ENCODE peak calls at places on chromosomes 12 and 14, in six cellular contexts. W is IMR-90, O is tibial nerve, P is ovary, G is stomach, X is A549. S is an unnamed sample.

GRCh38 chr14:105382343-105383082 is 15.8 kb upstream of the TEX22 start:
- DNase-seq in O (no peak), X (no peak), W (no peak), G (no peak), P (no peak), S (no peak)

GRCh38 chr12:64943686-64944085 is 119.2 kb downstream of the TBC1D30 start:
- DNase-seq in W (no peak), O (no peak), X (no peak), G (no peak), P (no peak), S (no peak)

GRCh38 chr14:39228509-39229221 is 5.0 kb upstream of the MIA2 start:
- DNase-seq in X (no peak), O (no peak), W (no peak), P (no peak), G (no peak), S (no peak)

GRCh38 chr14:104604461-104605449 is at the start of gene TMEM179:
- DNase-seq in G (no peak), X (no peak), W (peak), O (no peak), P (peak), S (peak)

GRCh38 chr12:9364224-9365176 is 156.3 kb upstream of the PZP start:
- DNase-seq in O (no peak), P (no peak), G (no peak), W (peak), X (no peak), S (no peak)

GRCh38 chr12:41264281-41264680 is 76.2 kb downstream of the PDZRN4 start:
- DNase-seq in P (no peak), O (no peak), X (no peak), W (no peak), G (no peak), S (no peak)

GRCh38 chr14:71166434-71166833 is 259.2 kb downstream of the PCNX1 start:
- DNase-seq in P (no peak), O (peak), W (peak), X (peak), G (no peak), S (peak)

GRCh38 chr12:123900898-123901376 is 71.7 kb downstream of the CCDC92 start:
- DNase-seq in X (no peak), P (no peak), O (no peak), W (peak), G (no peak), S (no peak)

GRCh38 chr12:38515912-38516311 is 199.3 kb downstream of the ALG10B start:
- DNase-seq in W (no peak), O (no peak), P (no peak), X (no peak), G (no peak), S (no peak)

GRCh38 chr14:99252443-99252939 is 19.5 kb downstream of the BCL11B start:
- DNase-seq in O (no peak), W (no peak), G (no peak), P (no peak), X (no peak), S (no peak)

GRCh38 chr12:116609715-116610114 is 50.5 kb downstream of the MAP1LC3B2 start:
- DNase-seq in O (no peak), X (no peak), P (no peak), G (no peak), W (no peak), S (no peak)

GRCh38 chr14:101705733-101706508 is 55.6 kb upstream of the PPP2R5C start:
- DNase-seq in P (no peak), W (no peak), G (peak), X (no peak), O (peak), S (peak)

GRCh38 chr12:56713345-56713744 is 11.8 kb downstream of the NACA start:
- DNase-seq in X (no peak), P (no peak), O (no peak), G (no peak), W (no peak), S (no peak)

GRCh38 chr14:53979747-53980642 is 23.4 kb upstream of the BMP4 start:
- DNase-seq in W (peak), P (peak), O (peak), X (no peak), G (no peak), S (peak)

GRCh38 chr12:111405856-111406473 is at the start of gene SH2B3:
- DNase-seq in P (peak), X (peak), O (no peak), G (no peak), W (peak), S (no peak)
- TF ChIP-seq POLR2A in P (peak), X (no peak), O (peak), G (no peak), W (peak), S (peak)

DNA sequence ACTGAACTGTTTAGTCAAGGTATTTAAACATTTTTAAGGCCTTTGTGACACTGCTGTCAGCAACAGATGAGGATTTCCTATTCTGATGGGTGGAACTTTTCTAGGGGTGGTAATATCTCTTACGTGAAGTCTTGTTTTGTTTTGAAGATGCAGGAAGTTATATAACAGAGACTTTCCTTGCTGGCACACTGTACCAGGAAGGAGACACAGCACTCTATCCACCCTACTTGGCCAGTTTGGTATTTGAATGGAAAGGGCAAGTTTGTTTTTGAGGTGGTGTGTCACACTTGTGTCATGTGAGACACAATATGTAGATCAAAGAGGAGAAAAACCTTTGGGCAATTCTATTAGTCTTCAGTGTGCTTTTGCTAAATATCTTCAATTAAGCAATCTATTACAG is 51.6 kb upstream of the SRP54 start:
- DNase-seq in G (no peak), X (no peak), W (peak), P (no peak), O (no peak), S (no peak)
- H3K4me3 ChIP-seq in G (no peak), X (no peak), W (no peak), P (no peak), O (no peak), S (no peak)

GRCh38 chr12:68934392-68934791 is 1.4 kb upstream of the CPM start:
- DNase-seq in O (no peak), P (no peak), G (no peak), X (no peak), W (no peak), S (no peak)

GRCh38 chr12:68933564-68933893 is 558 bp upstream of the CPM start:
- DNase-seq in O (no peak), X (no peak), G (peak), W (no peak), P (no peak), S (no peak)

GRCh38 chr12:68930178-68930577 is 2.8 kb downstream of the CPM start:
- DNase-seq in O (no peak), X (no peak), P (no peak), W (no peak), G (no peak), S (no peak)

GRCh38 chr12:68932123-68932700 is 759 bp downstream of the CPM start:
- DNase-seq in G (no peak), P (no peak), X (peak), O (no peak), W (no peak), S (peak)

GRCh38 chr12:68932701-68933563 is at the start of gene CPM:
- DNase-seq in G (peak), O (no peak), X (peak), W (peak), P (peak), S (peak)
- H3K27ac ChIP-seq in G (peak), O (peak), X (peak), W (no peak), P (peak), S (peak)

DNA sequence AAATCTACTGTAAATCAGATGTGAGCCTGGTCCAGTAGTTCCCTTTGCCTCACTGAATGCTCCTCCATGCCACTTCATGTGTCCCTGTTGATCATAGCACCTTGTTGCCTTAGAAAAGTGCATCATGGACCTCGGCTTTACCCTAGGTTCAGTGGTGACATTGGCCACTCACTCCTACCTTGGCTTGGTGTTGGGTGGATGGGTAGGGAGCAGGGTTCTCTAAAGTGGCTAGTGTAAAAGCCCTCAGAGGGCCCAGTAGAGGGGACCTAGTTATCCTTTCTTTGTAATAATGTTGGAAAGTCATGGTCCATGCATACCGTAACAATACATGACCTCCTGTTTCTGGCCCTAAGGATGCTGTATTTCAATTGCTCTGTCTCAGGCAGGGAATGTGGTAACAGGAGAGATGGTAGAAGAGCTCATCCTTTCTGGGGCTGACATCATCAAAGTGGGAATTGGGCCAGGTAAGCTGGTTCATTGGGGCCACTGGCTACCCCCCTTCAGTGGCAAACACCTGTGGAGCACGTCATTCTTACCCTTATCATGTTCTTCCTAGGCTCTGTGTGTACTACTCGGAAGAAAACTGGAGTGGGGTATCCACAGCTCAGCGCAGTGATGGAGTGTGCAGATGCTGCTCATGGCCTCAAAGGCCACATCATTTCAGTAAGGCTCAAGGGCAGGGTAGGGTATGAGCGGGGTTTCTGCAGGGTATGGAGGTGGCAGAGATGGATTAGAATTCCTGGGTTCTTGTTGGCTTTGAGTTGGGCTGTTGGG is 4.1 kb downstream of the GMPR2 start:
- DNase-seq in P (no peak), W (no peak), G (no peak), O (no peak), X (no peak), S (no peak)
- TF ChIP-seq POLR2A in P (no peak), W (no peak), G (no peak), O (no peak), X (no peak), S (no peak)

GRCh38 chr14:80978403-80978802 is 23.0 kb downstream of the TSHR start:
- DNase-seq in X (no peak), P (no peak), O (no peak), W (no peak), G (no peak), S (no peak)
- H3K4me3 ChIP-seq in X (no peak), P (no peak), O (no peak), W (no peak), G (no peak), S (no peak)

DNA sequence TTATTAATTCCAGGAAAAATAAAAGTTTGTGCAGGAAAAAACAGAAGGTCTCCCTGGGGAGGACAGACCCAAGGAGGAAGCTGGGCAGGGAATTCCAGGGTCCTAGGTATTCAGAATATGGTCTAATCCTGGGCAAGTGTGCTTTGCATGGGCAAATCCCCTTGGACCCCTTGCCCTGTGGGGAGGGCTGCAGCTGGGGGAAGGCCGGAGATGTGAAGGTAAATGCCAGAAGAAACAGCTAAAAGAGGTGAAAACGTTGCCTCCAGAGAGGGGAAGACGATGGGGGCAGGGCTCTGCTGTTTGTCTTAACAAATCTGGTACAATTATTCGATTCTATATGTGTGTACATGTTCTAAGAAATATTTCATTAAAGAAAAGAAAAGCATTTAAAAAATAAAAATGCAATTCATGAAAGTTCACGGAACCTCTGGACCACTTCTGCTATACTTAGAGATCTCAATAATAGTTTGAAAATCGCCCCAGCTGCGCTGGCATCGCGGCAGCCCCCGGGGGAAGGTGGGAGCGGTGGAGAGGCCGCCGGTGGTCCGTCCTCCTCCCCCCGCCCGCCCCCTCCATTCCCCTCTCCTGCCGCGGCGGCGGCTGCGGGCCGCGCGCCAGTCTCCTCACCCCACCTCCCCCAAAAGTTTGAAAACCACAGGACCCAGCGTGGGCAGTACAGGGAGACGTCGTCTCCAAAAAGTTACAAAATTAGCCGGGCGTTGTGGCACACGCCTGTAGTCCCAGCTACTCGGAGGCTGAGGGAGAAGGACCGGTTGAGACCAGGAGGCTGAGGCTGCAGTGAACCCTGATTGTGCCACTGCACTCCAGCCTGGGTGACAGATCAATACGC is 1.5 kb upstream of the PRPF40B start:
- DNase-seq in G (no peak), P (peak), X (no peak), O (no peak), W (no peak), S (peak)
- H3K27ac ChIP-seq in G (peak), P (peak), X (peak), O (no peak), W (peak), S (peak)

DNA sequence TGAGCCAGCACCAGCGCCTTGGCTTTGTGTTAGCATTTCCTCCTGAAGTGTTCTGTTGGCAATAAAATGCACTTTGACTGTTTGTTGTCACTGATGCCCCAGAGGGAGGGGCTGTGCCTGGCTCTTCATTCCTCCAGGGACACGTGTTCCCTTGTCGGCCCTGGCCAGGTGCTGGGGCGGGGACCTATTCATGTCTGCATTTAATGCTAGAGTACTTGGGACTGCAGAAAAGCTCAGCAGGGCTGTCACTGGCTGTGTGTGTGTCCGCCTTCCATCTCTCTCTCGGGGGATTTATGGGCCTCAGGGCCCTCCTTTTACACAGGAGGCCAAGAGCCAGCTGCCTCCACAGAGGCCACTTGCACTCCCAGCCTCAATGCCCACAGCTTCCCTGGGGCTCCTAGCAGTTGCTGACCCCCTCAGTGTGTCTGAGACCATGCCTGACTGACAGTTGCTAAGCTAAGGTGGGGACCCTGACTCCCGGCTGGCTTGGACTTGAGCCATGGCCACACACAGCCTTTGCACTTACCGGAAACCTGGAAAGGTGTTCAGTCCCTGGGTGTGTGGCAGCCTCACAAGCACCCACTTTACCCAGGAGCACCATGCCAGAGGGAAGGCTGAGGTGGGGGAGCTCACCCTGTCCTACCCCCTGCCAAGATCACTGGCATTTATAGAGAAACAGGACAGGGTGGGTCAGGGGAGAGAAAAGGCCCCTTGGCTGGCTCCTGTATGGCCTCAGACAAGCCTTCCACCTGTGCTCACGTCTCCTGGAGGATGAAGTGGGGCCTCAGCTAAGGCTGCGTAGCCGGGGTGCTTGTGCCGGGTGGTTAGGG is 27.8 kb downstream of the HIP1R start:
- DNase-seq in G (peak), X (no peak), P (no peak), O (no peak), W (no peak), S (peak)
- TF ChIP-seq POLR2A in G (no peak), X (no peak), P (no peak), O (no peak), W (no peak), S (no peak)

S was measured in adrenal gland.